ENCODE peak calls at places on chromosomes 1 and 21, in four cellular contexts. One of them, this sample, is unnamed.

GRCh38 chr1:51714374-51715019 is 97.6 kb downstream of the OSBPL9 start:
- DNase-seq in K562: no peak
- DNase-seq in A549: no peak
- DNase-seq in HepG2: no peak
- DNase-seq in this sample: no peak

GRCh38 chr1:91751281-91751680 is 134.7 kb downstream of the TGFBR3 start:
- DNase-seq in K562: no peak
- DNase-seq in A549: no peak
- DNase-seq in HepG2: no peak
- DNase-seq in this sample: no peak

GRCh38 chr1:48916121-48917069 is 139.7 kb upstream of the BEND5 start:
- DNase-seq in K562: peak; percentile 41
- DNase-seq in A549: peak; percentile 71
- DNase-seq in HepG2: peak; percentile 29
- DNase-seq in this sample: peak; percentile 53

GRCh38 chr1:18962121-18962721 is 5.7 kb upstream of the IFFO2 start:
- DNase-seq in K562: no peak
- DNase-seq in A549: no peak
- DNase-seq in HepG2: no peak
- DNase-seq in this sample: no peak

GRCh38 chr21:29323189-29323588 is 24.5 kb downstream of the BACH1 start:
- DNase-seq in K562: no peak
- DNase-seq in A549: no peak
- DNase-seq in HepG2: no peak
- DNase-seq in this sample: no peak

GRCh38 chr1:224739303-224739996 is 123.3 kb downstream of the CNIH3 start:
- DNase-seq in K562: no peak
- DNase-seq in A549: no peak
- DNase-seq in HepG2: no peak
- DNase-seq in this sample: no peak

GRCh38 chr1:147379889-147380288 is 137.4 kb downstream of the CHD1L start:
- DNase-seq in K562: peak; percentile 22
- DNase-seq in A549: no peak
- DNase-seq in HepG2: no peak
- DNase-seq in this sample: no peak

GRCh38 chr1:169105434-169106094 is 926 bp upstream of the ATP1B1 start:
- DNase-seq in K562: peak; percentile 78
- DNase-seq in A549: peak; percentile 85
- DNase-seq in HepG2: peak; percentile 85
- DNase-seq in this sample: peak; percentile 83

GRCh38 chr1:110515041-110515440 is 3.9 kb downstream of the KCNA10 start:
- DNase-seq in K562: no peak
- DNase-seq in A549: no peak
- DNase-seq in HepG2: no peak
- DNase-seq in this sample: no peak

GRCh38 chr1:62989497-62989896 is 205.6 kb downstream of the ATG4C start:
- DNase-seq in K562: no peak
- DNase-seq in A549: peak; percentile 1
- DNase-seq in HepG2: peak; percentile 12
- DNase-seq in this sample: no peak

GRCh38 chr1:206029484-206029883 is 5.8 kb upstream of the CTSE start:
- DNase-seq in K562: no peak
- DNase-seq in A549: no peak
- DNase-seq in HepG2: no peak
- DNase-seq in this sample: no peak

GRCh38 chr21:41426656-41427311 is 745 bp downstream of the MX1 start:
- DNase-seq in K562: no peak
- DNase-seq in A549: no peak
- DNase-seq in HepG2: no peak
- DNase-seq in this sample: no peak

GRCh38 chr1:25658791-25659431 is 42.3 kb downstream of the MAN1C1 start:
- DNase-seq in K562: no peak
- DNase-seq in A549: no peak
- DNase-seq in HepG2: no peak
- DNase-seq in this sample: no peak

GRCh38 chr1:45205000-45205909 is 1.1 kb downstream of the ZSWIM5 start:
- DNase-seq in K562: no peak
- DNase-seq in A549: peak; percentile 11
- DNase-seq in HepG2: peak; percentile 22
- DNase-seq in this sample: peak; percentile 67

GRCh38 chr1:10561497-10561896 is 86.7 kb downstream of the PEX14 start:
- DNase-seq in K562: no peak
- DNase-seq in A549: no peak
- DNase-seq in HepG2: no peak
- DNase-seq in this sample: no peak

GRCh38 chr1:13593511-13594131 is 10.0 kb downstream of the PDPN start:
- DNase-seq in K562: no peak
- DNase-seq in A549: no peak
- DNase-seq in HepG2: no peak
- DNase-seq in this sample: peak; percentile 41

GRCh38 chr21:31781737-31782136 is 49.8 kb upstream of the SCAF4 start:
- DNase-seq in K562: no peak
- DNase-seq in A549: peak; percentile 4
- DNase-seq in HepG2: no peak
- DNase-seq in this sample: no peak

GRCh38 chr1:85307987-85308836 is 31.8 kb upstream of the BCL10 start:
- DNase-seq in K562: peak; percentile 72
- DNase-seq in A549: peak; percentile 84
- DNase-seq in HepG2: peak; percentile 70
- DNase-seq in this sample: peak; percentile 95

GRCh38 chr1:237042892-237043576 is 1.1 kb downstream of the RYR2 start:
- DNase-seq in K562: no peak
- DNase-seq in A549: no peak
- DNase-seq in HepG2: no peak
- DNase-seq in this sample: peak; percentile 53

GRCh38 chr1:58848818-58849411 is 65.1 kb upstream of the JUN start:
- DNase-seq in K562: peak; percentile 19
- DNase-seq in A549: peak; percentile 94
- DNase-seq in HepG2: peak; percentile 25
- DNase-seq in this sample: no peak

GRCh38 chr1:207831517-207832327 is 79.2 kb downstream of the CD34 start:
- DNase-seq in K562: no peak
- DNase-seq in A549: no peak
- DNase-seq in HepG2: no peak
- DNase-seq in this sample: no peak

GRCh38 chr1:170604065-170604464 is 59.9 kb upstream of the PRRX1 start:
- DNase-seq in K562: no peak
- DNase-seq in A549: no peak
- DNase-seq in HepG2: no peak
- DNase-seq in this sample: no peak

GRCh38 chr1:53833393-53833792 is 4.7 kb downstream of the NDC1 start:
- DNase-seq in K562: no peak
- DNase-seq in A549: no peak
- DNase-seq in HepG2: no peak
- DNase-seq in this sample: no peak

GRCh38 chr1:201423655-201424610 is 2.4 kb upstream of the TNNI1 start:
- DNase-seq in K562: no peak
- DNase-seq in A549: no peak
- DNase-seq in HepG2: no peak
- DNase-seq in this sample: no peak

GRCh38 chr1:161399257-161399998 is 31.8 kb upstream of the CFAP126 start:
- DNase-seq in K562: peak; percentile 85
- DNase-seq in A549: peak; percentile 96
- DNase-seq in HepG2: peak; percentile 91
- DNase-seq in this sample: peak; percentile 81

GRCh38 chr21:42618713-42619112 is 34.7 kb upstream of the PDE9A start:
- DNase-seq in K562: no peak
- DNase-seq in A549: no peak
- DNase-seq in HepG2: no peak
- DNase-seq in this sample: no peak

GRCh38 chr1:55631508-55631907 is 416.3 kb upstream of the USP24 start:
- DNase-seq in K562: no peak
- DNase-seq in A549: no peak
- DNase-seq in HepG2: no peak
- DNase-seq in this sample: no peak

GRCh38 chr1:186738896-186739295 is 58.7 kb upstream of the PTGS2 start:
- DNase-seq in K562: no peak
- DNase-seq in A549: no peak
- DNase-seq in HepG2: no peak
- DNase-seq in this sample: no peak

GRCh38 chr1:55974714-55975441 is 604.5 kb downstream of the PLPP3 start:
- DNase-seq in K562: no peak
- DNase-seq in A549: peak; percentile 7
- DNase-seq in HepG2: no peak
- DNase-seq in this sample: no peak

GRCh38 chr1:78255849-78256248 is 210.1 kb downstream of the GIPC2 start:
- DNase-seq in K562: no peak
- DNase-seq in A549: no peak
- DNase-seq in HepG2: no peak
- DNase-seq in this sample: no peak

GRCh38 chr1:64065571-64065970 is 137.9 kb upstream of the UBE2U start:
- DNase-seq in K562: no peak
- DNase-seq in A549: no peak
- DNase-seq in HepG2: no peak
- DNase-seq in this sample: no peak
- TF ChIP-seq HMGXB4 in K562: no peak
- TF ChIP-seq HMGXB4 in A549: no peak
- TF ChIP-seq HMGXB4 in HepG2: no peak
- TF ChIP-seq HMGXB4 in this sample: no peak

GRCh38 chr1:175771301-175771700 is 27.9 kb upstream of the TNR start:
- DNase-seq in K562: no peak
- DNase-seq in A549: no peak
- DNase-seq in HepG2: no peak
- DNase-seq in this sample: no peak
- TF ChIP-seq HMGXB4 in K562: no peak
- TF ChIP-seq HMGXB4 in A549: no peak
- TF ChIP-seq HMGXB4 in HepG2: no peak
- TF ChIP-seq HMGXB4 in this sample: no peak

DNA sequence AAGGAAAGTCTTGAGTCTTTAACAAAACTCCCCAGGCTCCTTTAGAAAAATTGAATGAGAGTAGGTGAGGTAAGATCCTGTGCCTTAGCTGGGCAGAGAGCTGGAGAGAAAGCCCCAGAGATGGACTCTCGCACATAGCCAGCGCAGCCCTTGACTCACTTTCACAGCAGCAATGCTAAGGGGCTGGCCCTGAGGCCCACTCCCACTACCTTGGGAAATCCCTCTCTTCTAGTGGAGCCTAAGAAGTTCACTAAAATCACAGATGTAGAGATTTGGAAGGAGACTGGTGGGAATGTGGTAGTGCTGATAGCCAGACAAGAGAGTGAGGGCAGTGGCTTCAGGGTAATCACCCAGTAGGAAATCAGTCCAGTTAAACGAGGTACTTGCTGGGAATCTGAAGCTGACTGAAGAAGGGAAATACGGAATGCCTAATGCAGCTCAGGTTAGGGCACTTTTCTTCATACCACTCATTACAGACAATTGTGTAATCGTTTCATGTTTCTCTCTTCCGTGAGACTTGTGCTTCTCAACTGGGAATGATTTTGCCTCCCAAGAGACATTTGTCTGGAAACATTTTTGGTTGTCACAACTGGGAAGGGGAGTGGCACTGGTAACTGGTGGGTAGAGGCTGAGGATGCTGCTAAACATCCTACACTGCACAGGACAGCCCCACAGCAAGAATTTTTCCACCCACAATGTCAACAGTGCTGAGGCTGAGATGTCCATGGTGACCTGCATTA is 42.4 kb upstream of the LRRC8C start:
- DNase-seq in K562: no peak
- DNase-seq in A549: no peak
- DNase-seq in HepG2: no peak
- DNase-seq in this sample: no peak
- TF ChIP-seq HMGXB4 in K562: no peak
- TF ChIP-seq HMGXB4 in A549: no peak
- TF ChIP-seq HMGXB4 in HepG2: no peak
- TF ChIP-seq HMGXB4 in this sample: no peak

GRCh38 chr1:184118051-184118450 is 66.5 kb downstream of the TSEN15 start:
- DNase-seq in K562: no peak
- DNase-seq in A549: peak; percentile 22
- DNase-seq in HepG2: no peak
- DNase-seq in this sample: no peak
- TF ChIP-seq HMGXB4 in K562: no peak
- TF ChIP-seq HMGXB4 in A549: no peak
- TF ChIP-seq HMGXB4 in HepG2: no peak
- TF ChIP-seq HMGXB4 in this sample: no peak

GRCh38 chr1:5109652-5110051 is 455.2 kb downstream of the AJAP1 start:
- DNase-seq in K562: no peak
- DNase-seq in A549: no peak
- DNase-seq in HepG2: no peak
- DNase-seq in this sample: no peak
- TF ChIP-seq HMGXB4 in K562: no peak
- TF ChIP-seq HMGXB4 in A549: no peak
- TF ChIP-seq HMGXB4 in HepG2: no peak
- TF ChIP-seq HMGXB4 in this sample: no peak

GRCh38 chr1:200306954-200307754 is 102.7 kb downstream of the ZNF281 start:
- DNase-seq in K562: peak; percentile 73
- DNase-seq in A549: peak; percentile 47
- DNase-seq in HepG2: peak; percentile 40
- DNase-seq in this sample: no peak
- TF ChIP-seq HMGXB4 in K562: no peak
- TF ChIP-seq HMGXB4 in A549: no peak
- TF ChIP-seq HMGXB4 in HepG2: no peak
- TF ChIP-seq HMGXB4 in this sample: no peak

DNA sequence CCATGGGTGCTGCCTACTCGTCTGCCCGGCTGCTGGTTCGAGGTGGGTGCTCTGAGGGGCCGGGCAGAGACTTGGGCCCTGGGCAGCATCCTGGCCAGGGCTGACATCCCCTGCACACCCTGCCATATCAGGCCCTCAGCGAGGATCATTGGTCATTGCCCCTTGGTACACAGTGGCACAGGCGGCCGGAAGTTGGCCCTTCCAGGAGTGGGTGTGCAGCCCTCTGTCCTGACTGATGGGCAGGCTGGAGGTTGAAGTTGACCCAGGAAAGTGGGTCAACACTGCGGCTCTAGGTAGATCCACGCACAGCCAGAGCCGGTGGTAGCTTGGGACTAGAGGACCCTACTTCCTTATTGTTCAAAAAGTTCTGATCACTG is 72.9 kb downstream of the TRIM11 start:
- DNase-seq in K562: no peak
- DNase-seq in A549: no peak
- DNase-seq in HepG2: no peak
- DNase-seq in this sample: peak; percentile 5
- TF ChIP-seq HMGXB4 in K562: no peak
- TF ChIP-seq HMGXB4 in A549: no peak
- TF ChIP-seq HMGXB4 in HepG2: no peak
- TF ChIP-seq HMGXB4 in this sample: no peak

GRCh38 chr1:119447344-119447743 is 32.4 kb downstream of the HSD3B2 start:
- DNase-seq in K562: no peak
- DNase-seq in A549: no peak
- DNase-seq in HepG2: no peak
- DNase-seq in this sample: no peak

GRCh38 chr1:119451158-119451557 is 36.2 kb downstream of the HSD3B2 start:
- DNase-seq in K562: no peak
- DNase-seq in A549: no peak
- DNase-seq in HepG2: no peak
- DNase-seq in this sample: no peak

GRCh38 chr1:119452085-119452484 is 37.1 kb downstream of the HSD3B2 start:
- DNase-seq in K562: no peak
- DNase-seq in A549: no peak
- DNase-seq in HepG2: no peak
- DNase-seq in this sample: no peak

GRCh38 chr1:119449964-119450363 is 35.0 kb downstream of the HSD3B2 start:
- DNase-seq in K562: peak; percentile 16
- DNase-seq in A549: no peak
- DNase-seq in HepG2: peak; percentile 23
- DNase-seq in this sample: peak; percentile 71

GRCh38 chr1:119448112-119448511 is 33.2 kb downstream of the HSD3B2 start:
- DNase-seq in K562: no peak
- DNase-seq in A549: no peak
- DNase-seq in HepG2: no peak
- DNase-seq in this sample: peak; percentile 60
- TF ChIP-seq HMGXB4 in K562: no peak
- TF ChIP-seq HMGXB4 in A549: no peak
- TF ChIP-seq HMGXB4 in HepG2: no peak
- TF ChIP-seq HMGXB4 in this sample: no peak